ENCODE peak calls at places on chromosomes 6 and 20, in four cellular contexts. Q, M, F and N are unnamed samples.

GRCh38 chr6:7617954-7618764 is 28.2 kb downstream of the SNRNP48 start:
- DNase-seq in Q (no peak), M (no peak), F (no peak), N (no peak)

GRCh38 chr6:53038148-53038547 is 27.1 kb upstream of the FBXO9 start:
- DNase-seq in Q (no peak), M (no peak), F (no peak), N (no peak)

GRCh38 chr20:12570371-12570770 is 438.4 kb upstream of the SPTLC3 start:
- DNase-seq in Q (peak; percentile 46), M (no peak), F (no peak), N (peak; percentile 74)

GRCh38 chr6:118717106-118717505 is 65.7 kb upstream of the CEP85L start:
- DNase-seq in Q (no peak), M (no peak), F (no peak), N (no peak)

GRCh38 chr6:115729036-115729435 is 331.7 kb downstream of the FRK start:
- DNase-seq in Q (no peak), M (no peak), F (no peak), N (peak; percentile 91)

GRCh38 chr6:131761061-131761761 is 46.6 kb upstream of the ENPP1 start:
- DNase-seq in Q (no peak), M (no peak), F (no peak), N (no peak)

GRCh38 chr6:3455490-3456394 is 1.1 kb downstream of the SLC22A23 start:
- DNase-seq in Q (peak; percentile 40), M (peak; percentile 41), F (peak; percentile 27), N (no peak)

GRCh38 chr20:62068997-62069396 is 3.3 kb upstream of the TAF4 start:
- DNase-seq in Q (no peak), M (no peak), F (no peak), N (no peak)

GRCh38 chr6:134830945-134831344 is 119.0 kb downstream of the ALDH8A1 start:
- DNase-seq in Q (no peak), M (no peak), F (no peak), N (no peak)

GRCh38 chr20:48649868-48650267 is 177.9 kb downstream of the PREX1 start:
- DNase-seq in Q (no peak), M (no peak), F (no peak), N (no peak)

GRCh38 chr6:33114428-33114827 is 38.6 kb downstream of the HLA-DPB1 start:
- DNase-seq in Q (no peak), M (no peak), F (no peak), N (no peak)

GRCh38 chr20:17427646-17428045 is 103.5 kb downstream of the BFSP1 start:
- DNase-seq in Q (no peak), M (no peak), F (no peak), N (no peak)

GRCh38 chr6:41733707-41734665 is 1.4 kb downstream of the TFEB start:
- DNase-seq in Q (peak; percentile 93), M (peak; percentile 82), F (peak; percentile 77), N (peak; percentile 84)

GRCh38 chr6:15744824-15745402 is 82.1 kb upstream of the DTNBP1 start:
- DNase-seq in Q (no peak), M (no peak), F (no peak), N (no peak)

GRCh38 chr6:56255370-56255769 is 8.0 kb upstream of the COL21A1 start:
- DNase-seq in Q (no peak), M (no peak), F (no peak), N (no peak)

GRCh38 chr20:39452583-39453193 is 490.5 kb downstream of the DHX35 start:
- DNase-seq in Q (no peak), M (no peak), F (no peak), N (no peak)

GRCh38 chr20:56987992-56988391 is 278.4 kb downstream of the BMP7 start:
- DNase-seq in Q (peak; percentile 58), M (peak; percentile 55), F (no peak), N (peak; percentile 22)

GRCh38 chr6:37556884-37557644 is 57.4 kb upstream of the CCDC167 start:
- DNase-seq in Q (no peak), M (no peak), F (no peak), N (no peak)

GRCh38 chr6:37559060-37559459 is 59.4 kb upstream of the CCDC167 start:
- DNase-seq in Q (no peak), M (no peak), F (no peak), N (no peak)

GRCh38 chr6:37558646-37559045 is 59.0 kb upstream of the CCDC167 start:
- DNase-seq in Q (no peak), M (no peak), F (no peak), N (no peak)

GRCh38 chr6:37558158-37558557 is 58.5 kb upstream of the CCDC167 start:
- DNase-seq in Q (no peak), M (no peak), F (no peak), N (no peak)

DNA sequence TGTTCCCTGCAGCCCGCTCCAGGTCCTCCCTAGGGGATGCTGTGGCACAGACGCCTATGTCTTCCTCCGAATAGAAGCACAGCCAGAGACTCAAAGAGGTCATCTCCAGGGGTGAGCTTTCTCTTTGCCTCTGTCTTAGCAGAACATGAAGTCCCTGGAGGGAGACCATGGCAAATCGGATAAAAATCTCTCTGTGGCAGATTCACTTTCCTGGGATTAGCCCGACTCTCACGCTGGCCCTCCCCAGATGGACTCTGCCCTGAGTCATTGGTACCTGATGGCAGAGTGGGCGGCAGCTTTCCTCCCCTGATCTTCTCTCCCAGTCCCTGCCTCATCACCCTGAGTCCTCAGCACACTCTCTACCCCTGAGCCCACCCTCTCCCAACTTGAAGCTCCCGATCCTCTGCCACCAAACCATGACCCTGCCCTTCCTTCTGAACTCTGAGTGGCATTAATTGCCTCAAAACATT is 58.0 kb upstream of the CCDC167 start:
- DNase-seq in Q (no peak), M (no peak), F (no peak), N (peak; percentile 40)
- H3K4me1 ChIP-seq in Q (peaks cover 11% of the 10 kb centered on the region), M (no peaks in the 10 kb centered on the region), F (no peaks in the 10 kb centered on the region), N (peaks cover 23% of the 10 kb centered on the region)

GRCh38 chr6:157055863-157056262 is 267.5 kb downstream of the TMEM242 start:
- DNase-seq in Q (no peak), M (no peak), F (no peak), N (no peak)
- H3K4me3 ChIP-seq in Q (no peak overlapping the region), M (no peak overlapping the region), F (no peak overlapping the region), N (no peak overlapping the region)

DNA sequence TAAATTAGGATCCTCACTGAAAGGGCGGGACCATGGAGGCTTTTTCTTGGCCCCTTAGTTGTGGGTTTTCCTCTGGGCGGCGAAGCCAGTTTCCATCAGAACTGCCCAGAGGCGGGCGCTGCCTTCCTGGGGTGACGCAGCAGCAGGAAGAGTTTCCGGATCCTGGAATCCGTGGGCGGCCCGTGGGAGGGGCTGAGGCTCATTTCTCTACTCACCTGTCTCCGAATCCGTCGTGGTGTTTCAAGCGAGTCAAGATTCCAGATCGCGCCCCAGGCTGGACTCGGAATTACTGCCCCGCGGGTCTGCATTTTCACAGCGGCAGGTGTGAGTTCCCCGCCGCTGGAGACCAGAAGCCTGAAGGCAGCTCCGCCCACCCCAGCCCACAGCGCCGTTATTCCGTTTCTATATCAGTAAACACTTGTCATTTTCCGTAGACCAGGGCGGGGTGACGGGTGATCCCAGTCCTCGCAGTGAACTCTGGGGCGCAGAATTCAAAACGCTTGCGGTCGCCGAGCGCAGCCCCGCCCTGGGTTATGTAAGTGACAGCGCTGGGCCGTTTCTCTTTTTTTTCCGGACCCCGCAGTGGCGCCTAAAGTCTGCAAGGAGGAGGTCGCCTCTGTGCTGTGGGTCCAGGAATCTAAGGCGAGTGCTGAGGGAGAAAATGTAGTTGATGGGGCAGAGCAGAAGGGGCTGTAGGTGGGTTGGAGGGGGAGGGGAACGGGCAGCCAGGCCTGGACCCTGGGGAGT is 27.2 kb upstream of the POU5F1 start:
- DNase-seq in Q (peak; percentile 90), M (peak; percentile 84), F (peak; percentile 90), N (peak; percentile 74)
- TF ChIP-seq CTCF in Q (no peak), M (no peak), F (no peak), N (no peak)

DNA sequence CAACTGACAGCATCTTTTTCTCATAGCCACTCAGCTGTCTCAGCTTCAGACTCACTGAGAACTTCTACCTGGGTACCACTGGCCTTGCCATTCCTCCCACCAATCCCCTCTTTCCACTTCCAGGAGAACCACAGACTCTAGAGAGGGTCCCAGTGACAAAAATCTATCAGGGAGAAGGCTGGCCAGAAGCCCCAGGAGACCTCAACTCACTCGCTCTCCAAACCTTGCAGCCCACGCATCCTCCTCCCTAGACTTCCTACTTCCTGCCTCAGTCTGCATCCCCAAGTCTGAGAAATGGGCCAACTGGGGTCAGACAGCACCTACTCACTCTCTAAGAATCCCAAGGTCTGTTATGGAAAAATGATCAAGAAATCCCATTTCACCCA is 1.2 kb downstream of the TMEM239 start:
- DNase-seq in Q (no peak), M (no peak), F (no peak), N (no peak)
- H3K4me1 ChIP-seq in Q (peaks cover 27% of the 10 kb centered on the region), M (peaks cover 14% of the 10 kb centered on the region), F (peaks cover 19% of the 10 kb centered on the region), N (no peaks in the 10 kb centered on the region)

GRCh38 chr6:154404791-154405400 is 48.3 kb upstream of the IPCEF1 start:
- DNase-seq in Q (no peak), M (no peak), F (no peak), N (no peak)
- H3K4me3 ChIP-seq in Q (no peak overlapping the region), M (no peak overlapping the region), F (no peak overlapping the region), N (no peak overlapping the region)

DNA sequence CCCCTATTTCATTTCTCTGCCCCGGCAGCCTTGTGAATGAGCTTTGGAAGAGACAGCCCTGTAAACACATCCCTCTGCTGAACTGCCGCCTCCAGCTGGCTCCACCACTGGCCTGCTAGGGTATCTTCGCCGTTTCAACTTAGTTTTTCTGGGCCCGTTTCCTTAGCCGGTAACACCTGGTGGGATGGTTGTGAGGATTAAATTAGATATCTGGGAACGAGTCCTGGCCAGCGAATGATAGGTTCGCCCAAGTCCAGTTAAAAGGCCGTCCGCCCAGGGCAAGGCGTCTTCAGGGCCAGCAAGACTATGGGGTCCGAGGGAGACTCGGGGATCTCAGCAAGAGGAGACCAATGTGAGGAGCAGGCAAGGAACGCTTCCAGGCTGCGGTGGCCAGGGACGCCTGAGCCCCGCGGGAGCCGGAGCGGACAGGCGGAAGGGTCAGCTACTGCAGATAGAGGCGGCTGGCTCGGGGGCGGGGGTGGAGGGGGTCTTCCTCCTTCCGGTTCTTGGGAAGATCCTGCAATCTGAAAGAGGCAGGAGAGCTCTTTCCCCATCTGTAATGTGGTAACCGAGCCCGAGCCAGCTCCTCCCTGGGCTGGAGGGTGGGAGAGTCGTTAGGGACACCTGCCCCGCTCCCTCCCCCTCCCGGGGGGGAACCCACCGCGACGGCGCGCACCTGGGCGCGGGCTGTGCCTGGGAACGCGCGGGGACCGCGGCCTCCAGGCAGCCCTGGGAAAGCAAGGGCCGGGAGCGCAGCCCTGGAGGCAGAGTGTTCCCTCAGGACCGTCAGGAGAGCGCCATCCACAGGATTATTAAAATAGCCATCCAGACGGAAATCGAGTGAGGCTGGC is 4.5 kb upstream of the PTCRA start:
- DNase-seq in Q (peak; percentile 64), M (no peak), F (no peak), N (no peak)
- TF ChIP-seq CTCF in Q (peak; percentile 32), M (no peak), F (no peak), N (no peak)